ENCODE peak calls at places on chromosomes 5 and 9, in nine cellular contexts. S is NCI-H69; K is stimulated activated CD8-positive, alpha-beta memory T cell treated with anti-CD3 and anti-CD28 coated beads, Interleukin-15, amount 100 ng/mL, for 24 hours; H is coronary artery; O is right lobe of liver; R is Right ventricle myocardium superior; M is RWPE1; L is MG63; F is psoas muscle. W is an unnamed sample.

GRCh38 chr5:50794812-50795211 is 128.4 kb downstream of the PARP8 start:
- DNase-seq in L (no peak), R (no peak), F (no peak), O (no peak), M (no peak), K (no peak), H (no peak), S (no peak), W (no peak)

GRCh38 chr5:122156724-122157325 is 27.5 kb downstream of the ZNF474 start:
- DNase-seq in M (peak), R (no peak), K (no peak), L (no peak), S (peak), H (no peak), F (no peak), O (no peak), W (no peak)

GRCh38 chr5:109281136-109281690 is 128.6 kb downstream of the PJA2 start:
- DNase-seq in O (no peak), F (no peak), K (no peak), M (no peak), H (no peak), S (peak), L (no peak), R (no peak), W (no peak)

GRCh38 chr9:95753762-95754465 is 121.6 kb upstream of the ERCC6L2 start:
- DNase-seq in L (no peak), M (no peak), O (no peak), F (no peak), K (no peak), H (no peak), S (peak), R (peak), W (no peak)

GRCh38 chr5:1778138-1779020 is 21.3 kb downstream of the MRPL36 start:
- DNase-seq in R (no peak), H (no peak), F (no peak), S (no peak), L (no peak), M (no peak), O (no peak), K (no peak), W (no peak)

GRCh38 chr5:106017243-106017857 is 1653.4 kb downstream of the EFNA5 start:
- DNase-seq in R (no peak), O (no peak), K (no peak), L (no peak), H (no peak), S (no peak), M (no peak), F (no peak), W (no peak)

GRCh38 chr9:112069318-112070169 is 105.6 kb downstream of the SUSD1 start:
- DNase-seq in O (peak), R (no peak), K (no peak), L (no peak), F (no peak), H (no peak), M (no peak), S (no peak), W (no peak)

GRCh38 chr9:35423499-35423898 is 66.4 kb upstream of the RUSC2 start:
- DNase-seq in M (no peak), H (no peak), S (no peak), L (no peak), O (no peak), R (no peak), K (no peak), F (no peak), W (no peak)

GRCh38 chr5:54309751-54310432 is 481 bp downstream of the ARL15 start:
- DNase-seq in L (no peak), H (no peak), M (peak), O (peak), K (peak), R (peak), S (peak), F (no peak), W (peak)

GRCh38 chr5:127785098-127785927 is 82.1 kb downstream of the CCDC192 start:
- DNase-seq in K (no peak), R (no peak), O (no peak), S (no peak), H (no peak), F (no peak), M (peak), L (peak), W (no peak)

GRCh38 chr9:133268335-133269056 is 6.5 kb downstream of the ABO start:
- DNase-seq in H (no peak), K (no peak), R (no peak), S (no peak), M (no peak), O (no peak), L (no peak), F (no peak), W (peak)

GRCh38 chr5:7251127-7251526 is 144.8 kb upstream of the ADCY2 start:
- DNase-seq in H (no peak), S (no peak), L (no peak), F (no peak), M (no peak), K (no peak), R (no peak), O (no peak), W (no peak)

GRCh38 chr5:59744531-59744992 is 149.0 kb downstream of the PDE4D start:
- DNase-seq in R (no peak), O (no peak), F (no peak), S (peak), L (no peak), M (peak), H (no peak), K (no peak), W (no peak)

GRCh38 chr5:53971096-53971495 is 339.3 kb downstream of the ARL15 start:
- DNase-seq in R (no peak), H (no peak), O (no peak), S (no peak), M (no peak), L (no peak), F (no peak), K (no peak), W (no peak)

GRCh38 chr5:11166906-11167305 is 405.9 kb upstream of the DAP start:
- DNase-seq in R (no peak), M (no peak), O (no peak), L (no peak), F (no peak), S (no peak), K (no peak), H (no peak), W (no peak)

GRCh38 chr5:77389746-77390145 is 102.4 kb downstream of the WDR41 start:
- DNase-seq in M (no peak), L (no peak), H (no peak), R (no peak), K (no peak), F (no peak), S (no peak), O (no peak), W (no peak)